ENCODE peak calls at places on chromosome 1, in five cellular contexts. C, F, B, R and I are unnamed samples. For H3K36me3 and H3K9me3, the result is how much of the 10 kb centered on the place peaks cover.

GRCh38 chr1:220217383-220217988 is 54.8 kb downstream of the RAB3GAP2 start:
- DNase-seq in C (no peak), B (no peak), F (no peak), R (no peak), I (no peak)

GRCh38 chr1:215887618-215888017 is 320.5 kb downstream of the KCTD3 start:
- DNase-seq in F (no peak), B (peak), C (no peak), R (no peak), I (no peak)

GRCh38 chr1:12591267-12591938 is 26.6 kb downstream of the DHRS3 start:
- DNase-seq in F (peak), C (peak), R (no peak), B (no peak), I (peak)

GRCh38 chr1:47175227-47175934 is 14.5 kb downstream of the PDZK1IP1 start:
- DNase-seq in B (peak), R (no peak), C (peak), F (no peak), I (peak)

GRCh38 chr1:210321131-210321530 is 7.6 kb upstream of the HHAT start:
- DNase-seq in F (no peak), R (no peak), C (no peak), B (no peak), I (no peak)

GRCh38 chr1:232982238-232982944 is 32.0 kb downstream of the NTPCR start:
- DNase-seq in F (no peak), R (no peak), B (peak), C (no peak), I (no peak)

GRCh38 chr1:78304766-78305165 is 186.0 kb upstream of the PTGFR start:
- DNase-seq in B (no peak), F (no peak), R (no peak), C (no peak), I (no peak)

GRCh38 chr1:185608166-185608565 is 126.0 kb upstream of the HMCN1 start:
- DNase-seq in R (peak), F (no peak), C (no peak), B (no peak), I (no peak)

GRCh38 chr1:52368383-52369172 is 2.6 kb upstream of the CC2D1B start:
- DNase-seq in C (peak), R (no peak), B (peak), F (no peak), I (peak)

GRCh38 chr1:205365945-205366463 is 9.3 kb upstream of the KLHDC8A start:
- DNase-seq in C (peak), B (no peak), F (no peak), R (no peak), I (peak)

GRCh38 chr1:222787746-222788145 is 27.1 kb upstream of the DISP1 start:
- DNase-seq in R (no peak), B (no peak), F (no peak), C (no peak), I (no peak)

GRCh38 chr1:19055001-19055400 is 98.5 kb upstream of the IFFO2 start:
- DNase-seq in R (no peak), B (no peak), C (no peak), F (no peak), I (no peak)

GRCh38 chr1:218350909-218351616 is 5.9 kb downstream of the TGFB2 start:
- DNase-seq in F (no peak), R (no peak), B (peak), C (no peak), I (no peak)

GRCh38 chr1:914253-914890 is 9.4 kb upstream of the SAMD11 start:
- DNase-seq in B (no peak), F (no peak), C (peak), R (no peak), I (no peak)

GRCh38 chr1:226973371-226973897 is 33.3 kb downstream of the COQ8A start:
- DNase-seq in B (no peak), C (peak), F (no peak), R (no peak), I (peak)

GRCh38 chr1:197285526-197286217 is 17.6 kb downstream of the CRB1 start:
- DNase-seq in B (no peak), F (no peak), C (peak), R (no peak), I (no peak)
- TF ChIP-seq POLR2A in B (no peak), F (no peak), C (no peak), R (no peak), I (no peak)

DNA sequence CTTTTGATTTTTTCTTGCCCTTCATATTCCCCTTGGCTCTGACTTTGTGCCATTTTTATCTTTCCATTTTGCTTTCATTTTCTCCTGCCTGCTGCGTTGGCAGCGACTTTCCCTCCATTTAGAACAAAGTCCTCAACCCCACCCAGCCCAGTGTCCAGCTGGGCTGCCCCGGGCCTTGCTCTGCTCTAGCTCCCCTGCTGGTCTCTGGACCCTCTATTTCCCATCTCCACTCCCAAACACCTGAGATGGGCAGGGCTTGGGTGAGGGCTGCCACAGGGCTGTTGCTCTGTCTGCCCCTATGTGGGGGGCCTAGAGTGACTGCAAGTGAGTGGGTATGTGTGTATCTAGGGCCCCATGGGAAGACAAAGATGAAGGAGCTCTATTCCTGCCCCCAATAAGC is 7.3 kb upstream of the ADAM15 start:
- DNase-seq in R (no peak), C (no peak), B (no peak), F (no peak), I (peak)
- H3K36me3 ChIP-seq in R (under half), C (under half), B (under half), F (under half), I (under half)

GRCh38 chr1:207129053-207129452 is 25.0 kb downstream of the C4BPA start:
- DNase-seq in R (no peak), C (no peak), B (no peak), F (no peak), I (no peak)

GRCh38 chr1:207124389-207124788 is 20.4 kb downstream of the C4BPA start:
- DNase-seq in C (no peak), R (no peak), F (no peak), B (no peak), I (no peak)

GRCh38 chr1:207128336-207128921 is 24.4 kb downstream of the C4BPA start:
- DNase-seq in F (no peak), C (no peak), B (no peak), R (no peak), I (no peak)
- H3K9me3 ChIP-seq in F (under half), C (under half), B (under half), R (under half), I (under half)

GRCh38 chr1:23966973-23967493 is 7.4 kb downstream of the PNRC2 start:
- DNase-seq in F (no peak), C (no peak), B (no peak), R (no peak), I (no peak)
- TF ChIP-seq POLR2A in F (no peak), C (no peak), B (no peak), R (no peak), I (no peak)